ENCODE peak calls at places on chromosomes 4 and X, in seven cellular contexts. H, W, P, V, R, A and O are unnamed samples. For H3K4me1, the result is how much of the 10 kb centered on the place peaks cover.

GRCh38 chr4:145799225-145799624 is 119.3 kb downstream of the C4orf51 start:
- DNase-seq in V (no peak), A (no peak), H (no peak), R (no peak), P (no peak), W (no peak), O (no peak)

GRCh38 chr4:43047044-43047443 is 154.5 kb downstream of the GRXCR1 start:
- DNase-seq in V (no peak), R (no peak), H (no peak), P (no peak), A (no peak), W (no peak), O (no peak)

GRCh38 chrX:20061869-20062254 is 54.8 kb downstream of the MAP7D2 start:
- DNase-seq in R (peak), A (peak), H (no peak), W (no peak), V (no peak), P (peak), O (no peak)

GRCh38 chr4:165369522-165369921 is 9.3 kb upstream of the CPE start:
- DNase-seq in A (peak), V (no peak), R (no peak), P (no peak), H (no peak), W (no peak), O (no peak)

GRCh38 chr4:61805979-61806378 is 605.9 kb downstream of the ADGRL3 start:
- DNase-seq in W (no peak), H (no peak), A (no peak), R (no peak), P (peak), V (no peak), O (no peak)

GRCh38 chr4:101258782-101259353 is 88.5 kb downstream of the PPP3CA start:
- DNase-seq in P (peak), V (no peak), A (no peak), H (no peak), R (no peak), W (no peak), O (no peak)

GRCh38 chr4:19187104-19187503 is 1064.6 kb upstream of the SLIT2 start:
- DNase-seq in R (peak), W (no peak), H (no peak), V (no peak), A (peak), P (peak), O (no peak)

GRCh38 chr4:148101235-148101634 is 341.0 kb downstream of the NR3C2 start:
- DNase-seq in V (no peak), A (no peak), R (no peak), P (no peak), H (no peak), W (no peak), O (no peak)

GRCh38 chr4:14023901-14024300 is 396.4 kb upstream of the BOD1L1 start:
- DNase-seq in P (no peak), W (no peak), R (no peak), V (no peak), H (no peak), A (no peak), O (no peak)

GRCh38 chr4:168592676-168593075 is 95.8 kb downstream of the PALLD start:
- DNase-seq in P (no peak), A (no peak), V (no peak), W (no peak), R (no peak), H (no peak), O (no peak)

GRCh38 chr4:189341881-189342280 is 598.8 kb upstream of the FRG1 start:
- DNase-seq in P (no peak), H (no peak), W (no peak), R (no peak), V (no peak), A (no peak), O (no peak)

GRCh38 chrX:78375894-78376293 is 48.5 kb upstream of the CYSLTR1 start:
- DNase-seq in V (no peak), H (no peak), A (no peak), P (no peak), W (no peak), R (no peak), O (no peak)

GRCh38 chr4:137307806-137308205 is 224.5 kb downstream of the PCDH18 start:
- DNase-seq in R (peak), P (peak), V (no peak), A (peak), H (no peak), W (no peak), O (peak)

GRCh38 chr4:83535520-83535944 is 376 bp upstream of the GPAT3 start:
- DNase-seq in H (peak), V (peak), P (peak), A (peak), W (no peak), R (peak), O (peak)

GRCh38 chr4:133808151-133808550 is 393.4 kb downstream of the PABPC4L start:
- DNase-seq in R (peak), H (no peak), P (peak), W (no peak), A (no peak), V (no peak), O (no peak)

GRCh38 chr4:169383724-169384123 is 113.0 kb upstream of the SH3RF1 start:
- DNase-seq in V (no peak), W (no peak), P (peak), R (peak), A (peak), H (no peak), O (no peak)

GRCh38 chr4:123593655-123594054 is 197.1 kb downstream of the SPRY1 start:
- DNase-seq in P (no peak), W (no peak), H (no peak), R (no peak), A (no peak), V (no peak), O (no peak)

GRCh38 chrX:39759526-39760224 is 338.1 kb downstream of the BCOR start:
- DNase-seq in A (peak), W (peak), P (peak), H (no peak), R (peak), V (peak), O (no peak)

GRCh38 chr4:20512053-20512810 is 188.0 kb upstream of the PACRGL start:
- DNase-seq in W (no peak), P (no peak), V (no peak), A (no peak), H (no peak), R (no peak), O (no peak)

GRCh38 chrX:155966876-155967275 is 30.6 kb upstream of the IL9R start:
- DNase-seq in W (no peak), V (no peak), A (peak), H (peak), R (no peak), P (no peak), O (no peak)

GRCh38 chr4:185282968-185283367 is 73.6 kb downstream of the SNX25 start:
- DNase-seq in A (no peak), H (no peak), V (no peak), P (peak), W (no peak), R (peak), O (no peak)

GRCh38 chr4:148430847-148431246 is 11.4 kb downstream of the NR3C2 start:
- DNase-seq in V (no peak), W (no peak), P (no peak), R (no peak), H (no peak), A (no peak), O (no peak)

GRCh38 chrX:140712413-140713173 is 3.0 kb downstream of the LINC00632 start:
- DNase-seq in R (peak), V (peak), P (peak), A (peak), H (no peak), W (peak), O (peak)

GRCh38 chr4:47531241-47531953 is 46.3 kb downstream of the ATP10D start:
- DNase-seq in P (peak), W (no peak), V (no peak), A (peak), H (no peak), R (peak), O (no peak)

GRCh38 chrX:87403551-87403950 is 114.1 kb upstream of the KLHL4 start:
- DNase-seq in R (no peak), W (no peak), H (no peak), P (no peak), V (no peak), A (no peak), O (no peak)

GRCh38 chr4:16995451-16995850 is 97.0 kb upstream of the LDB2 start:
- DNase-seq in R (no peak), V (no peak), W (no peak), P (no peak), A (no peak), H (no peak), O (no peak)

GRCh38 chrX:24395775-24396174 is 35.3 kb downstream of the SUPT20HL1 start:
- DNase-seq in A (peak), W (peak), P (peak), V (no peak), R (peak), H (peak), O (no peak)

GRCh38 chrX:68784816-68785215 is 44.0 kb upstream of the EFNB1 start:
- DNase-seq in H (no peak), V (no peak), W (no peak), P (no peak), R (no peak), A (no peak), O (no peak)

GRCh38 chr4:181950372-181951127 is 292.7 kb upstream of the TENM3 start:
- DNase-seq in V (no peak), H (no peak), A (no peak), R (no peak), W (no peak), P (no peak), O (no peak)

GRCh38 chrX:119145241-119145653 is 17.6 kb upstream of the KIAA1210 start:
- DNase-seq in W (no peak), R (no peak), V (no peak), A (peak), P (no peak), H (peak), O (no peak)

GRCh38 chrX:64093761-64094160 is 111.7 kb downstream of the AMER1 start:
- DNase-seq in R (peak), W (no peak), P (no peak), H (no peak), V (no peak), A (peak), O (no peak)

GRCh38 chrX:17007134-17007768 is 60.8 kb downstream of the REPS2 start:
- DNase-seq in H (no peak), R (no peak), P (peak), V (no peak), A (peak), W (no peak), O (no peak)
- H3K4me3 ChIP-seq in H (no peak), R (no peak), P (no peak), V (no peak), A (no peak), W (no peak), O (no peak)

GRCh38 chr4:8122746-8123145 is 35.9 kb downstream of the ABLIM2 start:
- DNase-seq in R (no peak), W (no peak), A (no peak), P (no peak), V (no peak), H (no peak), O (no peak)
- H3K4me1 ChIP-seq in R (under half), W (under half), A (under half), P (under half), V (under half), H (under half), O (under half)

GRCh38 chrX:6383911-6384310 is 151.0 kb downstream of the VCX3A start:
- DNase-seq in V (no peak), R (no peak), A (no peak), H (no peak), W (no peak), P (no peak), O (no peak)

GRCh38 chrX:6384391-6384790 is 150.5 kb downstream of the VCX3A start:
- DNase-seq in R (no peak), V (no peak), W (no peak), P (no peak), A (no peak), H (no peak), O (no peak)

GRCh38 chrX:6384921-6385320 is 150.0 kb downstream of the VCX3A start:
- DNase-seq in P (no peak), V (no peak), R (no peak), H (no peak), W (no peak), A (no peak), O (no peak)

GRCh38 chrX:6383488-6383887 is 151.4 kb downstream of the VCX3A start:
- DNase-seq in H (no peak), A (no peak), P (no peak), R (no peak), V (no peak), W (no peak), O (no peak)

DNA sequence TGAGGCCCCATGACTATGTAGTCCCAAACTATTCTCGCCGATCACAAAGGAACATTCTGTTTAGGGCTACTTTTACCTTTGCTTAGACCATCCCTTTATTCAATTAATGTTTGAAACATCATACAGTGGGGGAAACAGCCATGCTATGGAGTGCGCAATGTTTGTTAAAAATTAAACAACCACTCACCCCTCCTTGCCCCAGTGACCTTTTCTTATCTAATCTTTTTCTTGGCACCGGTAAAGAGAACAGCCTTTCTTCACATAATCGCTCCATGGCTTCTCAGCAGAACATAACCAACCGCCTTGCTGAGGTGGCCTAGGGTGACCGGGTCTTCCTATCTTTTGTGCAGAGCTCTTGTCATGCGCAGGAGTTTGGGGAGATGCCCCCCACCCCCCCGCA is 152.6 kb downstream of the VCX3A start:
- DNase-seq in P (no peak), W (no peak), V (no peak), R (no peak), A (no peak), H (no peak), O (no peak)
- H3K4me3 ChIP-seq in P (no peak), W (no peak), V (no peak), R (no peak), A (no peak), H (no peak), O (no peak)

DNA sequence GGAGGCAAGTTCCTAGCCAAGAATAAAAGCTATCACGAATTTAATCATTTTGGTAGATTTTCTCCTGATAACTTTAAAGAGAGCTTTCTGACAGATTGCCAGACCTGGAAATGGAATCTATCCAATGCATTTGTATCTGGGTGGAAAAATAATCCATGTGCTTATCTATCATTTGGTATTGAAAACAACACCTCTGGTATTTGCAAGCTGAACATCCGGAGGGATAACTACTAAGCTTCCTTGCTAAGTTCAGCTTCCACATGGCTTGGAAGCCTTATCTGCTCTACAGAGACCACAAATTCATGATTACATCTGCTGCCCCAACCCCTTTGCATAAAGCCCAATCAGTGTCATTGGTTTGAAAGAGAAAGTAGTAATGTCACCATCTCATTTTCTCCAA is 230.7 kb downstream of the GPC3 start:
- DNase-seq in P (no peak), R (no peak), W (no peak), H (no peak), A (no peak), V (no peak), O (no peak)
- H3K4me1 ChIP-seq in P (under half), R (under half), W (under half), H (under half), A (under half), V (under half), O (under half)

GRCh38 chr4:140856692-140857091 is 100.5 kb upstream of the TBC1D9 start:
- DNase-seq in W (peak), H (peak), V (no peak), A (peak), P (peak), R (peak), O (no peak)
- H3K4me3 ChIP-seq in W (no peak), H (peak), V (no peak), A (peak), P (no peak), R (no peak), O (no peak)

GRCh38 chr4:38387819-38388218 is 276.2 kb upstream of the KLF3 start:
- DNase-seq in P (peak), R (no peak), W (no peak), A (no peak), H (no peak), V (no peak), O (no peak)

GRCh38 chr4:38385286-38386010 is 278.6 kb upstream of the KLF3 start:
- DNase-seq in H (no peak), W (no peak), V (no peak), R (no peak), A (no peak), P (peak), O (no peak)

GRCh38 chr4:38386011-38386551 is 277.9 kb upstream of the KLF3 start:
- DNase-seq in A (no peak), H (no peak), V (no peak), W (no peak), P (no peak), R (no peak), O (no peak)

GRCh38 chr4:38387348-38387747 is 276.7 kb upstream of the KLF3 start:
- DNase-seq in W (peak), P (peak), R (peak), V (peak), H (no peak), A (peak), O (peak)

GRCh38 chr4:38386654-38387188 is 277.3 kb upstream of the KLF3 start:
- DNase-seq in H (no peak), P (no peak), R (no peak), A (no peak), W (no peak), V (no peak), O (no peak)
- H3K4me1 ChIP-seq in H (under half), P (under half), R (under half), A (half or more), W (under half), V (under half), O (under half)

GRCh38 chrX:46587753-46588171 is 14.2 kb downstream of the CHST7 start:
- DNase-seq in P (peak), R (no peak), H (no peak), A (peak), W (no peak), V (no peak), O (no peak)
- H3K4me3 ChIP-seq in P (peak), R (no peak), H (peak), A (peak), W (no peak), V (peak), O (no peak)

GRCh38 chr4:44160776-44161377 is 287.7 kb downstream of the KCTD8 start:
- DNase-seq in R (no peak), A (no peak), H (no peak), P (no peak), W (no peak), V (no peak), O (no peak)
- H3K4me1 ChIP-seq in R (under half), A (under half), H (under half), P (under half), W (under half), V (under half), O (under half)